ENCODE peak calls at places on chromosomes 1 and 21, in six cellular contexts. One of them, this sample, is unnamed.

GRCh38 chr1:212070720-212071302 is 35.3 kb downstream of the DTL start:
- DNase-seq in tibial artery: no peak
- DNase-seq in ovary: no peak
- DNase-seq in AG04450: peak
- DNase-seq in body of pancreas: no peak
- DNase-seq in sigmoid colon: no peak
- DNase-seq in this sample: no peak

GRCh38 chr1:31535561-31535960 is 40.8 kb upstream of the TINAGL1 start:
- DNase-seq in tibial artery: no peak
- DNase-seq in sigmoid colon: no peak
- DNase-seq in body of pancreas: no peak
- DNase-seq in AG04450: no peak
- DNase-seq in ovary: no peak
- DNase-seq in this sample: no peak

GRCh38 chr1:30664103-30664755 is 59.2 kb downstream of the MATN1 start:
- DNase-seq in sigmoid colon: no peak
- DNase-seq in body of pancreas: peak
- DNase-seq in ovary: no peak
- DNase-seq in AG04450: no peak
- DNase-seq in tibial artery: no peak
- DNase-seq in this sample: no peak

GRCh38 chr1:87495870-87496269 is 167.2 kb downstream of the LMO4 start:
- DNase-seq in AG04450: no peak
- DNase-seq in sigmoid colon: no peak
- DNase-seq in tibial artery: peak
- DNase-seq in body of pancreas: no peak
- DNase-seq in ovary: no peak
- DNase-seq in this sample: no peak

GRCh38 chr1:6724517-6725141 is 23.0 kb upstream of the DNAJC11 start:
- DNase-seq in tibial artery: no peak
- DNase-seq in sigmoid colon: no peak
- DNase-seq in AG04450: peak
- DNase-seq in body of pancreas: no peak
- DNase-seq in ovary: peak
- DNase-seq in this sample: no peak

GRCh38 chr1:30697571-30697970 is 25.8 kb downstream of the MATN1 start:
- DNase-seq in AG04450: no peak
- DNase-seq in ovary: no peak
- DNase-seq in sigmoid colon: peak
- DNase-seq in body of pancreas: no peak
- DNase-seq in tibial artery: no peak
- DNase-seq in this sample: no peak

GRCh38 chr1:239891621-239892358 is 199.9 kb upstream of the FMN2 start:
- DNase-seq in sigmoid colon: no peak
- DNase-seq in AG04450: no peak
- DNase-seq in body of pancreas: no peak
- DNase-seq in tibial artery: no peak
- DNase-seq in ovary: no peak
- DNase-seq in this sample: no peak

GRCh38 chr1:147541672-147542548 is 609 bp downstream of the BCL9 start:
- DNase-seq in AG04450: no peak
- DNase-seq in tibial artery: peak
- DNase-seq in ovary: peak
- DNase-seq in sigmoid colon: peak
- DNase-seq in body of pancreas: peak
- DNase-seq in this sample: peak

GRCh38 chr1:246608616-246609376 is 42.5 kb downstream of the CNST start:
- DNase-seq in tibial artery: peak
- DNase-seq in sigmoid colon: peak
- DNase-seq in body of pancreas: peak
- DNase-seq in AG04450: peak
- DNase-seq in ovary: no peak
- DNase-seq in this sample: no peak

GRCh38 chr1:8985915-8986813 is 40.1 kb downstream of the SLC2A7 start:
- DNase-seq in tibial artery: peak
- DNase-seq in AG04450: peak
- DNase-seq in sigmoid colon: peak
- DNase-seq in body of pancreas: peak
- DNase-seq in ovary: peak
- DNase-seq in this sample: peak

GRCh38 chr1:5886140-5886483 is 106.1 kb downstream of the NPHP4 start:
- DNase-seq in tibial artery: no peak
- DNase-seq in sigmoid colon: no peak
- DNase-seq in body of pancreas: no peak
- DNase-seq in ovary: no peak
- DNase-seq in AG04450: no peak
- DNase-seq in this sample: no peak

GRCh38 chr1:179007233-179007632 is 18.5 kb upstream of the FAM20B start:
- DNase-seq in body of pancreas: no peak
- DNase-seq in ovary: no peak
- DNase-seq in sigmoid colon: no peak
- DNase-seq in AG04450: no peak
- DNase-seq in tibial artery: no peak
- DNase-seq in this sample: no peak

GRCh38 chr21:28063241-28063640 is 929.4 kb downstream of the LTN1 start:
- DNase-seq in AG04450: no peak
- DNase-seq in body of pancreas: no peak
- DNase-seq in tibial artery: no peak
- DNase-seq in sigmoid colon: no peak
- DNase-seq in ovary: no peak
- DNase-seq in this sample: no peak

GRCh38 chr1:72635719-72636118 is 353.4 kb upstream of the NEGR1 start:
- DNase-seq in tibial artery: no peak
- DNase-seq in ovary: no peak
- DNase-seq in body of pancreas: no peak
- DNase-seq in sigmoid colon: no peak
- DNase-seq in AG04450: no peak
- DNase-seq in this sample: no peak

GRCh38 chr1:230101556-230101955 is 34.5 kb downstream of the GALNT2 start:
- DNase-seq in sigmoid colon: no peak
- DNase-seq in ovary: no peak
- DNase-seq in AG04450: no peak
- DNase-seq in body of pancreas: no peak
- DNase-seq in tibial artery: no peak
- DNase-seq in this sample: no peak

GRCh38 chr1:109886827-109887226 is 23.8 kb upstream of the CSF1 start:
- DNase-seq in ovary: no peak
- DNase-seq in body of pancreas: no peak
- DNase-seq in tibial artery: no peak
- DNase-seq in AG04450: no peak
- DNase-seq in sigmoid colon: no peak
- DNase-seq in this sample: no peak

GRCh38 chr1:14687147-14687546 is 88.7 kb downstream of the KAZN start:
- DNase-seq in body of pancreas: no peak
- DNase-seq in tibial artery: no peak
- DNase-seq in sigmoid colon: no peak
- DNase-seq in AG04450: no peak
- DNase-seq in ovary: no peak
- DNase-seq in this sample: no peak

GRCh38 chr1:232678185-232678886 is 48.4 kb upstream of the SIPA1L2 start:
- DNase-seq in ovary: no peak
- DNase-seq in tibial artery: no peak
- DNase-seq in body of pancreas: peak
- DNase-seq in sigmoid colon: no peak
- DNase-seq in AG04450: no peak
- DNase-seq in this sample: no peak

GRCh38 chr1:50148142-50148923 is 39.6 kb downstream of the ELAVL4 start:
- DNase-seq in AG04450: no peak
- DNase-seq in ovary: no peak
- DNase-seq in body of pancreas: peak
- DNase-seq in sigmoid colon: no peak
- DNase-seq in tibial artery: no peak
- DNase-seq in this sample: no peak

GRCh38 chr21:34543017-34543416 is 31.0 kb upstream of the KCNE1 start:
- DNase-seq in body of pancreas: no peak
- DNase-seq in AG04450: no peak
- DNase-seq in tibial artery: no peak
- DNase-seq in ovary: no peak
- DNase-seq in sigmoid colon: no peak
- DNase-seq in this sample: no peak

GRCh38 chr21:38741976-38742309 is 63.8 kb upstream of the ETS2 start:
- DNase-seq in AG04450: no peak
- DNase-seq in sigmoid colon: no peak
- DNase-seq in body of pancreas: no peak
- DNase-seq in tibial artery: no peak
- DNase-seq in ovary: no peak
- DNase-seq in this sample: no peak

GRCh38 chr1:26607191-26607590 is 77.6 kb downstream of the RPS6KA1 start:
- DNase-seq in sigmoid colon: no peak
- DNase-seq in AG04450: no peak
- DNase-seq in body of pancreas: no peak
- DNase-seq in ovary: no peak
- DNase-seq in tibial artery: no peak
- DNase-seq in this sample: no peak

DNA sequence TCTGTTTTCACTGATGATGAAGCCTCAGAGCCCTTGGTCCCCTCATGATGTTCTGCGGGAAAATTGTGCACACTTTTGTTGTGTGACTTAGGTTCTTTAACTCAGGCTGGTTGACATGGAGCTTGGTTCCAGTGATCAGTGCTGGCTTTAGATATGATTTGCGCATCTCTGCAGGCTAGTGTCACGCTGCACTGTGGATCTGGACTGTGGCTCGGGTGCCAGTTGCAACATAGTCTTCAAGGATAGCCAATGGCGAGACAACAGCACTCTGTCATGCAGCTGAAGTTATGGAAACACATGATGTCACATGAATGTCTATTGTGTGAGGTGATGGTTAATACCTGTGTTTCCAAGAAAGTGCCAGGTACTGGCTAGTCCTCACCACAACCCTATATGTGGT is 56.7 kb downstream of the DDR2 start:
- DNase-seq in sigmoid colon: peak
- DNase-seq in tibial artery: no peak
- DNase-seq in ovary: no peak
- DNase-seq in AG04450: no peak
- DNase-seq in body of pancreas: no peak
- DNase-seq in this sample: no peak
- H3K27ac ChIP-seq in sigmoid colon: peak
- H3K27ac ChIP-seq in tibial artery: no peak
- H3K27ac ChIP-seq in ovary: no peak
- H3K27ac ChIP-seq in AG04450: no peak
- H3K27ac ChIP-seq in body of pancreas: no peak
- H3K27ac ChIP-seq in this sample: no peak

GRCh38 chr21:43917515-43918384 is 52.7 kb downstream of the AGPAT3 start:
- DNase-seq in AG04450: no peak
- DNase-seq in ovary: no peak
- DNase-seq in body of pancreas: no peak
- DNase-seq in tibial artery: no peak
- DNase-seq in sigmoid colon: peak
- DNase-seq in this sample: no peak
- TF ChIP-seq CTCF in AG04450: no peak
- TF ChIP-seq CTCF in ovary: no peak
- TF ChIP-seq CTCF in body of pancreas: peak
- TF ChIP-seq CTCF in tibial artery: no peak
- TF ChIP-seq CTCF in sigmoid colon: no peak
- TF ChIP-seq CTCF in this sample: no peak

GRCh38 chr1:241202321-241202845 is 154.6 kb downstream of the RGS7 start:
- DNase-seq in body of pancreas: no peak
- DNase-seq in sigmoid colon: no peak
- DNase-seq in ovary: no peak
- DNase-seq in AG04450: no peak
- DNase-seq in tibial artery: no peak
- DNase-seq in this sample: no peak
- H3K27ac ChIP-seq in body of pancreas: no peak
- H3K27ac ChIP-seq in sigmoid colon: no peak
- H3K27ac ChIP-seq in ovary: no peak
- H3K27ac ChIP-seq in AG04450: no peak
- H3K27ac ChIP-seq in tibial artery: no peak
- H3K27ac ChIP-seq in this sample: no peak

GRCh38 chr21:16851054-16851453 is 661.8 kb upstream of the CXADR start:
- DNase-seq in body of pancreas: no peak
- DNase-seq in tibial artery: no peak
- DNase-seq in ovary: no peak
- DNase-seq in sigmoid colon: no peak
- DNase-seq in AG04450: no peak
- DNase-seq in this sample: no peak
- TF ChIP-seq CTCF in body of pancreas: no peak
- TF ChIP-seq CTCF in tibial artery: no peak
- TF ChIP-seq CTCF in ovary: no peak
- TF ChIP-seq CTCF in sigmoid colon: no peak
- TF ChIP-seq CTCF in AG04450: peak
- TF ChIP-seq CTCF in this sample: no peak

GRCh38 chr1:223231581-223231980 is 88.5 kb upstream of the TLR5 start:
- DNase-seq in tibial artery: no peak
- DNase-seq in body of pancreas: no peak
- DNase-seq in ovary: no peak
- DNase-seq in AG04450: no peak
- DNase-seq in sigmoid colon: no peak
- DNase-seq in this sample: no peak
- H3K27ac ChIP-seq in tibial artery: no peak
- H3K27ac ChIP-seq in body of pancreas: no peak
- H3K27ac ChIP-seq in ovary: no peak
- H3K27ac ChIP-seq in AG04450: no peak
- H3K27ac ChIP-seq in sigmoid colon: no peak
- H3K27ac ChIP-seq in this sample: no peak

GRCh38 chr1:201605385-201605747 is 66.4 kb downstream of the NAV1 start:
- DNase-seq in body of pancreas: no peak
- DNase-seq in tibial artery: no peak
- DNase-seq in ovary: no peak
- DNase-seq in AG04450: no peak
- DNase-seq in sigmoid colon: no peak
- DNase-seq in this sample: no peak

GRCh38 chr1:201606581-201606980 is 67.7 kb downstream of the NAV1 start:
- DNase-seq in tibial artery: no peak
- DNase-seq in ovary: no peak
- DNase-seq in sigmoid colon: no peak
- DNase-seq in body of pancreas: no peak
- DNase-seq in AG04450: no peak
- DNase-seq in this sample: no peak

GRCh38 chr1:201610806-201611205 is 71.9 kb downstream of the NAV1 start:
- DNase-seq in tibial artery: no peak
- DNase-seq in body of pancreas: no peak
- DNase-seq in sigmoid colon: no peak
- DNase-seq in ovary: no peak
- DNase-seq in AG04450: no peak
- DNase-seq in this sample: no peak

GRCh38 chr1:201606096-201606495 is 67.2 kb downstream of the NAV1 start:
- DNase-seq in body of pancreas: no peak
- DNase-seq in tibial artery: no peak
- DNase-seq in AG04450: no peak
- DNase-seq in ovary: no peak
- DNase-seq in sigmoid colon: no peak
- DNase-seq in this sample: no peak

GRCh38 chr1:201608635-201609395 is 69.9 kb downstream of the NAV1 start:
- DNase-seq in ovary: peak
- DNase-seq in AG04450: no peak
- DNase-seq in body of pancreas: no peak
- DNase-seq in sigmoid colon: no peak
- DNase-seq in tibial artery: no peak
- DNase-seq in this sample: no peak
- TF ChIP-seq CTCF in ovary: no peak
- TF ChIP-seq CTCF in AG04450: no peak
- TF ChIP-seq CTCF in body of pancreas: no peak
- TF ChIP-seq CTCF in sigmoid colon: no peak
- TF ChIP-seq CTCF in tibial artery: no peak
- TF ChIP-seq CTCF in this sample: no peak